ENCODE peak calls at places on chromosomes 4 and X, in four cellular contexts. One of them, this sample, is unnamed.

GRCh38 chrX:3184176-3184930 is 143.1 kb downstream of the ARSF start:
- DNase-seq in H1: no peak
- DNase-seq in HepG2: peak
- DNase-seq in GM12878: no peak
- DNase-seq in this sample: no peak

GRCh38 chr4:82758701-82759685 is 39.6 kb downstream of the SCD5 start:
- DNase-seq in H1: no peak
- DNase-seq in HepG2: no peak
- DNase-seq in GM12878: no peak
- DNase-seq in this sample: no peak

GRCh38 chr4:148443550-148444295 is 1.5 kb upstream of the NR3C2 start:
- DNase-seq in H1: peak
- DNase-seq in HepG2: no peak
- DNase-seq in GM12878: no peak
- DNase-seq in this sample: no peak

GRCh38 chrX:18702362-18703195 is 4.9 kb upstream of the PPEF1 start:
- DNase-seq in H1: no peak
- DNase-seq in HepG2: no peak
- DNase-seq in GM12878: no peak
- DNase-seq in this sample: no peak

GRCh38 chr4:94766856-94767255 is 9.1 kb downstream of the BMPR1B start:
- DNase-seq in H1: no peak
- DNase-seq in HepG2: no peak
- DNase-seq in GM12878: no peak
- DNase-seq in this sample: no peak

GRCh38 chr4:1111259-1111809 is 2.0 kb downstream of the RNF212 start:
- DNase-seq in H1: no peak
- DNase-seq in HepG2: no peak
- DNase-seq in GM12878: no peak
- DNase-seq in this sample: no peak

GRCh38 chr4:167956676-167957075 is 135.7 kb upstream of the ANXA10 start:
- DNase-seq in H1: no peak
- DNase-seq in HepG2: no peak
- DNase-seq in GM12878: no peak
- DNase-seq in this sample: no peak

GRCh38 chr4:158172558-158173258 is at the start of gene GASK1B:
- DNase-seq in H1: no peak
- DNase-seq in HepG2: peak
- DNase-seq in GM12878: no peak
- DNase-seq in this sample: no peak

GRCh38 chr4:163755013-163755412 is 260.5 kb downstream of the TMA16 start:
- DNase-seq in H1: no peak
- DNase-seq in HepG2: no peak
- DNase-seq in GM12878: peak
- DNase-seq in this sample: no peak

GRCh38 chrX:38811515-38812239 is 10.4 kb downstream of the MID1IP1 start:
- DNase-seq in H1: no peak
- DNase-seq in HepG2: no peak
- DNase-seq in GM12878: no peak
- DNase-seq in this sample: no peak

GRCh38 chrX:153739754-153740486 is 15.3 kb downstream of the ABCD1 start:
- DNase-seq in H1: no peak
- DNase-seq in HepG2: no peak
- DNase-seq in GM12878: no peak
- DNase-seq in this sample: no peak

GRCh38 chrX:1581132-1581531 is 10.3 kb upstream of the AKAP17A start:
- DNase-seq in H1: peak
- DNase-seq in HepG2: peak
- DNase-seq in GM12878: no peak
- DNase-seq in this sample: peak

GRCh38 chr4:79723507-79723906 is 315.5 kb upstream of the GK2 start:
- DNase-seq in H1: peak
- DNase-seq in HepG2: no peak
- DNase-seq in GM12878: no peak
- DNase-seq in this sample: no peak

GRCh38 chrX:18855919-18856644 is 127.8 kb downstream of the PHKA2 start:
- DNase-seq in H1: no peak
- DNase-seq in HepG2: no peak
- DNase-seq in GM12878: peak
- DNase-seq in this sample: no peak

GRCh38 chrX:42778096-42778495 is at the start of gene PPP1R2C:
- DNase-seq in H1: no peak
- DNase-seq in HepG2: no peak
- DNase-seq in GM12878: no peak
- DNase-seq in this sample: no peak

GRCh38 chrX:69097451-69098236 is 67.6 kb downstream of the PJA1 start:
- DNase-seq in H1: no peak
- DNase-seq in HepG2: no peak
- DNase-seq in GM12878: no peak
- DNase-seq in this sample: no peak

GRCh38 chr4:123398803-123399637 is 2.4 kb downstream of the SPRY1 start:
- DNase-seq in H1: no peak
- DNase-seq in HepG2: peak
- DNase-seq in GM12878: no peak
- DNase-seq in this sample: peak

GRCh38 chr4:164894725-164895124 is 17.7 kb downstream of the APELA start:
- DNase-seq in H1: no peak
- DNase-seq in HepG2: no peak
- DNase-seq in GM12878: peak
- DNase-seq in this sample: no peak

GRCh38 chrX:3950373-3950772 is 236.9 kb upstream of the PRKX start:
- DNase-seq in H1: no peak
- DNase-seq in HepG2: no peak
- DNase-seq in GM12878: no peak
- DNase-seq in this sample: no peak

GRCh38 chr4:1033840-1034551 is 22.6 kb downstream of the FGFRL1 start:
- DNase-seq in H1: no peak
- DNase-seq in HepG2: no peak
- DNase-seq in GM12878: no peak
- DNase-seq in this sample: no peak

GRCh38 chr4:87679449-87680169 is 29.5 kb downstream of the DMP1 start:
- DNase-seq in H1: peak
- DNase-seq in HepG2: peak
- DNase-seq in GM12878: peak
- DNase-seq in this sample: peak

GRCh38 chrX:97844943-97845342 is 961.2 kb downstream of the RPA4 start:
- DNase-seq in H1: no peak
- DNase-seq in HepG2: no peak
- DNase-seq in GM12878: no peak
- DNase-seq in this sample: no peak

GRCh38 chr4:73599182-73599581 is 21.1 kb downstream of the RASSF6 start:
- DNase-seq in H1: peak
- DNase-seq in HepG2: peak
- DNase-seq in GM12878: no peak
- DNase-seq in this sample: peak

GRCh38 chr4:15649914-15650545 is 5.1 kb downstream of the FBXL5 start:
- DNase-seq in H1: no peak
- DNase-seq in HepG2: peak
- DNase-seq in GM12878: peak
- DNase-seq in this sample: peak

GRCh38 chr4:75432683-75433082 is 81.5 kb downstream of the RCHY1 start:
- DNase-seq in H1: no peak
- DNase-seq in HepG2: peak
- DNase-seq in GM12878: no peak
- DNase-seq in this sample: peak

GRCh38 chrX:83416273-83416672 is 91.8 kb upstream of the POU3F4 start:
- DNase-seq in H1: no peak
- DNase-seq in HepG2: no peak
- DNase-seq in GM12878: no peak
- DNase-seq in this sample: no peak

GRCh38 chrX:133745361-133745760 is 240.0 kb downstream of the GPC3 start:
- DNase-seq in H1: no peak
- DNase-seq in HepG2: no peak
- DNase-seq in GM12878: no peak
- DNase-seq in this sample: no peak

GRCh38 chr4:55385201-55385649 is 10.5 kb upstream of the TMEM165 start:
- DNase-seq in H1: no peak
- DNase-seq in HepG2: peak
- DNase-seq in GM12878: no peak
- DNase-seq in this sample: peak

GRCh38 chr4:42671431-42672194 is 14.7 kb upstream of the ATP8A1 start:
- DNase-seq in H1: no peak
- DNase-seq in HepG2: no peak
- DNase-seq in GM12878: no peak
- DNase-seq in this sample: no peak
- TF ChIP-seq SP1 in H1: no peak
- TF ChIP-seq SP1 in HepG2: no peak
- TF ChIP-seq SP1 in GM12878: no peak
- TF ChIP-seq SP1 in this sample: no peak

DNA sequence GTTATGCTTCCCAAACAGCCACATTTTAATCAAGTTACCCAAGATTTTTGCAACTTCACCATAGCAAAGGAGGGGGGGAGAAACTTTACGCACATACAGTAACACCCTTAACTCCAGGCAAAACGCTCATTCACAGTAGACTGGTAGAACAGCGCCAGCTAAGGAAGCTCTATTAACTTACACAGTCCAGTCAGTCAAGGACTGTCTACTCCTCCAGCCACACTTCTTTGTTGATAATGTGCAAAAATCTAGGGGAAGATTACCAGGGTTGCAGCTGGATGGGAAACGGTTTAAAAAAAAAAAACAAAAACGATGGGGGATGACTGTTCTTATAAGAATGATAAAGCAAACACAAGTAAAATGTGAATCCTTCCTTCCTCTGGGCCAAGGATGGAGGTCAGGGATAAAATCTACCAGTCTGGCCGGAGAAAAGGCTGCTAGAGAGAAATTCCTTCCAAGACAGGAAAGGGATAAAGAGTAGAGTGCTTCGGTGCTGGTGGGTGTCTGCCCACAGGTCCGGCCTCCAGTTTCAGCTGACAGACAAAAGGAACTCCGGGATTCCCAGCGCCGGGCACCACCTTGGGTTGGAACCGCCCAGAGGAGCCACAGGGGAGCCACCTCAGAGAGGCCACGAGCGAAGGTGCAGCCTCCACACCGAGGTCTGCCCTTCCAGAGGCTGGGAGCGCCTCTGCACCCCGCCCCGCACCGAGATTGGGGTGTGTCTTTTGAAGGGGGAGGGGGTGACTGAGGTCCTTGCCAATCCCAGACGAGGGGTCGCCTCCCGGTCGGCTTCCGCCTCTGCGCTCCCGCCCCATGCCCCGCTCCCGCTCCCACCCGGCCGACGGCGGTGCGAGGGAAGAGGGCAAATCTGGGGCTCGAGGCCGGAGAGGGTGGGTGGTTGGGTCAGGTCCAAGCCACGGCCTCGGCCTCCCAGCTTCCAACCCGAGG is 789 bp downstream of the ANKRD50 start:
- DNase-seq in H1: peak
- DNase-seq in HepG2: peak
- DNase-seq in GM12878: no peak
- DNase-seq in this sample: peak
- TF ChIP-seq EP300 in H1: no peak
- TF ChIP-seq EP300 in HepG2: no peak
- TF ChIP-seq EP300 in GM12878: no peak
- TF ChIP-seq EP300 in this sample: no peak

GRCh38 chrX:129939986-129940385 is 34.0 kb downstream of the UTP14A start:
- DNase-seq in H1: no peak
- DNase-seq in HepG2: no peak
- DNase-seq in GM12878: no peak
- DNase-seq in this sample: no peak
- TF ChIP-seq SP1 in H1: no peak
- TF ChIP-seq SP1 in HepG2: no peak
- TF ChIP-seq SP1 in GM12878: no peak
- TF ChIP-seq SP1 in this sample: no peak

DNA sequence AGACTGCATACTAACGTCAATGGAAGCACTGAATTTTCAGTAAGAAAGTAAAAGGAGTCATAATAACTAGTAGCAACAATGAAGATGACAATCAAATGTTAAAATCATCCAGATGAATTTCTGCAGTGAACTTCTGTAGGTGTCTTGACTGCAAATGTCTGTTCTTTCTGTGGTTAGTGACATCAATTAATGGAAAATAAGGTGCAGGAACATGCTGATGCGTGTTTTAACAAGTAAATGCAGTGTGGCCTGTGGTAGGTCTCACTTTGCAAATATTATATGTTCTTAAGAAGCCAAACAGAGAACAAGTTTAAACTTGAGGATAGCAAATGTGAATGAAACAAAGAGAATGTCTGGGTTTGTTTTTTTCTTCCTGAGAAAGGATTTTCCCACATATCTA is 2.6 kb upstream of the DTHD1 start:
- DNase-seq in H1: no peak
- DNase-seq in HepG2: no peak
- DNase-seq in GM12878: no peak
- DNase-seq in this sample: no peak
- TF ChIP-seq EP300 in H1: no peak
- TF ChIP-seq EP300 in HepG2: no peak
- TF ChIP-seq EP300 in GM12878: no peak
- TF ChIP-seq EP300 in this sample: no peak

GRCh38 chr4:174189392-174190029 is 94.0 kb downstream of the FBXO8 start:
- DNase-seq in H1: no peak
- DNase-seq in HepG2: no peak
- DNase-seq in GM12878: no peak
- DNase-seq in this sample: no peak
- TF ChIP-seq SP1 in H1: no peak
- TF ChIP-seq SP1 in HepG2: no peak
- TF ChIP-seq SP1 in GM12878: no peak
- TF ChIP-seq SP1 in this sample: no peak

DNA sequence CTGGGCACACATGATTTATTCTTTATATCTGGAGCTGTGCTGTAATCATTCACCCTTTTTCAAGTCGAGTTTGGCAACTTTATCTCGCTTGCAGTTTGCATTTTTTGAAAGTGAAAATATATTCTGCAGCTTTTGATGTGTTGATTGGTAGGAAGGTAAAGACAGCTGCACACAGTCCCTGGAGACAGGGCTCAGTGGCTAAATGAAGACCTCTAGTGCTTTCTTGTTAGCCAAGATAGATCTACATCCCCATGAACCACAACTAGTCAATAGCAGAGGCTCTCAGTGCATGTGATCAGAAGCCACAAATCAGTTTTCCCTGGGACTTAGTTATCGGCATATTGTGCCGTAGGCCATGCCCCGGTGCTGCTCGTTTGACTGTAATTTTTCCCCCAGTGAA is 587.7 kb upstream of the PITX2 start:
- DNase-seq in H1: no peak
- DNase-seq in HepG2: no peak
- DNase-seq in GM12878: no peak
- DNase-seq in this sample: no peak
- TF ChIP-seq EP300 in H1: no peak
- TF ChIP-seq EP300 in HepG2: no peak
- TF ChIP-seq EP300 in GM12878: no peak
- TF ChIP-seq EP300 in this sample: no peak

This sample was measured in K562.